ENCODE peak calls at places on chromosome 2, in ten cellular contexts. One of them, this sample, is unnamed.

GRCh38 chr2:72998234-72998651 is 73.3 kb downstream of the SFXN5 start:
- DNase-seq in activated CD4-positive, alpha-beta T cell treated with anti-CD3 and anti-CD28 coated beads, Interleukin-2, amount 50 U/mL, for 4 hours: no peak
- DNase-seq in K562: no peak
- DNase-seq in psoas muscle: no peak
- DNase-seq in fibroblast of mammary gland: no peak
- DNase-seq in M059J: no peak
- DNase-seq in HT-29: no peak
- DNase-seq in left cardiac atrium: no peak
- DNase-seq in left lobe of liver: peak; percentile 52
- DNase-seq in hypothalamus: no peak
- DNase-seq in this sample: no peak

GRCh38 chr2:85390941-85391669 is 19.1 kb downstream of the CAPG start:
- DNase-seq in psoas muscle: peak; percentile 66
- DNase-seq in hypothalamus: no peak
- DNase-seq in HT-29: peak; percentile 74
- DNase-seq in fibroblast of mammary gland: peak; percentile 44
- DNase-seq in M059J: peak; percentile 21
- DNase-seq in left cardiac atrium: peak; percentile 68
- DNase-seq in left lobe of liver: no peak
- DNase-seq in activated CD4-positive, alpha-beta T cell treated with anti-CD3 and anti-CD28 coated beads, Interleukin-2, amount 50 U/mL, for 4 hours: peak; percentile 66
- DNase-seq in K562: peak; percentile 80
- DNase-seq in this sample: peak; percentile 82

GRCh38 chr2:240021488-240022104 is 3.5 kb downstream of the NDUFA10 start:
- DNase-seq in left lobe of liver: peak; percentile 61
- DNase-seq in fibroblast of mammary gland: peak; percentile 52
- DNase-seq in HT-29: peak; percentile 77
- DNase-seq in psoas muscle: peak; percentile 61
- DNase-seq in M059J: peak; percentile 45
- DNase-seq in left cardiac atrium: peak; percentile 67
- DNase-seq in activated CD4-positive, alpha-beta T cell treated with anti-CD3 and anti-CD28 coated beads, Interleukin-2, amount 50 U/mL, for 4 hours: peak; percentile 59
- DNase-seq in hypothalamus: no peak
- DNase-seq in K562: peak; percentile 68
- DNase-seq in this sample: peak; percentile 72

GRCh38 chr2:236143811-236144210 is 24.4 kb downstream of the GBX2 start:
- DNase-seq in fibroblast of mammary gland: no peak
- DNase-seq in left cardiac atrium: no peak
- DNase-seq in activated CD4-positive, alpha-beta T cell treated with anti-CD3 and anti-CD28 coated beads, Interleukin-2, amount 50 U/mL, for 4 hours: no peak
- DNase-seq in left lobe of liver: no peak
- DNase-seq in K562: no peak
- DNase-seq in psoas muscle: no peak
- DNase-seq in M059J: no peak
- DNase-seq in HT-29: no peak
- DNase-seq in hypothalamus: no peak
- DNase-seq in this sample: no peak

GRCh38 chr2:44348385-44348784 is 12.9 kb downstream of the PREPL start:
- DNase-seq in M059J: peak; percentile 4
- DNase-seq in K562: no peak
- DNase-seq in left cardiac atrium: peak; percentile 36
- DNase-seq in left lobe of liver: no peak
- DNase-seq in HT-29: no peak
- DNase-seq in activated CD4-positive, alpha-beta T cell treated with anti-CD3 and anti-CD28 coated beads, Interleukin-2, amount 50 U/mL, for 4 hours: no peak
- DNase-seq in fibroblast of mammary gland: peak; percentile 79
- DNase-seq in hypothalamus: no peak
- DNase-seq in psoas muscle: no peak
- DNase-seq in this sample: no peak

GRCh38 chr2:9030882-9031645 is 27.6 kb upstream of the MBOAT2 start:
- DNase-seq in fibroblast of mammary gland: peak; percentile 32
- DNase-seq in psoas muscle: no peak
- DNase-seq in hypothalamus: no peak
- DNase-seq in activated CD4-positive, alpha-beta T cell treated with anti-CD3 and anti-CD28 coated beads, Interleukin-2, amount 50 U/mL, for 4 hours: no peak
- DNase-seq in left cardiac atrium: no peak
- DNase-seq in left lobe of liver: no peak
- DNase-seq in M059J: peak; percentile 22
- DNase-seq in HT-29: no peak
- DNase-seq in K562: no peak
- DNase-seq in this sample: no peak

GRCh38 chr2:98333922-98334321 is 12.3 kb upstream of the CNGA3 start:
- DNase-seq in left cardiac atrium: no peak
- DNase-seq in activated CD4-positive, alpha-beta T cell treated with anti-CD3 and anti-CD28 coated beads, Interleukin-2, amount 50 U/mL, for 4 hours: no peak
- DNase-seq in left lobe of liver: no peak
- DNase-seq in M059J: peak; percentile 13
- DNase-seq in psoas muscle: no peak
- DNase-seq in hypothalamus: no peak
- DNase-seq in K562: no peak
- DNase-seq in fibroblast of mammary gland: peak; percentile 29
- DNase-seq in HT-29: no peak
- DNase-seq in this sample: no peak

GRCh38 chr2:237677951-237678481 is 50.6 kb downstream of the LRRFIP1 start:
- DNase-seq in fibroblast of mammary gland: peak; percentile 93
- DNase-seq in left cardiac atrium: no peak
- DNase-seq in M059J: no peak
- DNase-seq in activated CD4-positive, alpha-beta T cell treated with anti-CD3 and anti-CD28 coated beads, Interleukin-2, amount 50 U/mL, for 4 hours: no peak
- DNase-seq in psoas muscle: no peak
- DNase-seq in left lobe of liver: no peak
- DNase-seq in hypothalamus: no peak
- DNase-seq in HT-29: no peak
- DNase-seq in K562: peak; percentile 20
- DNase-seq in this sample: no peak

GRCh38 chr2:136765256-136765735 is at the start of gene THSD7B:
- DNase-seq in HT-29: no peak
- DNase-seq in fibroblast of mammary gland: no peak
- DNase-seq in psoas muscle: no peak
- DNase-seq in hypothalamus: no peak
- DNase-seq in left cardiac atrium: no peak
- DNase-seq in M059J: no peak
- DNase-seq in K562: no peak
- DNase-seq in activated CD4-positive, alpha-beta T cell treated with anti-CD3 and anti-CD28 coated beads, Interleukin-2, amount 50 U/mL, for 4 hours: no peak
- DNase-seq in left lobe of liver: no peak
- DNase-seq in this sample: no peak

GRCh38 chr2:172572981-172573380 is 17.1 kb downstream of the PDK1 start:
- DNase-seq in left lobe of liver: no peak
- DNase-seq in M059J: no peak
- DNase-seq in left cardiac atrium: no peak
- DNase-seq in HT-29: no peak
- DNase-seq in hypothalamus: no peak
- DNase-seq in activated CD4-positive, alpha-beta T cell treated with anti-CD3 and anti-CD28 coated beads, Interleukin-2, amount 50 U/mL, for 4 hours: no peak
- DNase-seq in K562: no peak
- DNase-seq in fibroblast of mammary gland: no peak
- DNase-seq in psoas muscle: no peak
- DNase-seq in this sample: no peak

GRCh38 chr2:1458432-1458831 is 45.2 kb downstream of the TPO start:
- DNase-seq in left cardiac atrium: no peak
- DNase-seq in hypothalamus: no peak
- DNase-seq in fibroblast of mammary gland: no peak
- DNase-seq in K562: no peak
- DNase-seq in HT-29: no peak
- DNase-seq in M059J: no peak
- DNase-seq in activated CD4-positive, alpha-beta T cell treated with anti-CD3 and anti-CD28 coated beads, Interleukin-2, amount 50 U/mL, for 4 hours: no peak
- DNase-seq in left lobe of liver: no peak
- DNase-seq in psoas muscle: no peak
- DNase-seq in this sample: no peak

GRCh38 chr2:151953467-151953866 is 125.2 kb upstream of the ARL5A start:
- DNase-seq in psoas muscle: no peak
- DNase-seq in activated CD4-positive, alpha-beta T cell treated with anti-CD3 and anti-CD28 coated beads, Interleukin-2, amount 50 U/mL, for 4 hours: no peak
- DNase-seq in left lobe of liver: no peak
- DNase-seq in fibroblast of mammary gland: no peak
- DNase-seq in hypothalamus: no peak
- DNase-seq in HT-29: no peak
- DNase-seq in left cardiac atrium: no peak
- DNase-seq in M059J: no peak
- DNase-seq in K562: no peak
- DNase-seq in this sample: no peak

GRCh38 chr2:28617502-28618184 is 121.8 kb downstream of the PLB1 start:
- DNase-seq in left cardiac atrium: peak; percentile 7
- DNase-seq in M059J: no peak
- DNase-seq in K562: peak; percentile 19
- DNase-seq in HT-29: no peak
- DNase-seq in psoas muscle: no peak
- DNase-seq in left lobe of liver: no peak
- DNase-seq in fibroblast of mammary gland: no peak
- DNase-seq in hypothalamus: no peak
- DNase-seq in activated CD4-positive, alpha-beta T cell treated with anti-CD3 and anti-CD28 coated beads, Interleukin-2, amount 50 U/mL, for 4 hours: no peak
- DNase-seq in this sample: no peak

GRCh38 chr2:237631029-237631785 is 3.8 kb downstream of the LRRFIP1 start:
- DNase-seq in M059J: peak; percentile 49
- DNase-seq in HT-29: no peak
- DNase-seq in psoas muscle: no peak
- DNase-seq in fibroblast of mammary gland: peak; percentile 44
- DNase-seq in activated CD4-positive, alpha-beta T cell treated with anti-CD3 and anti-CD28 coated beads, Interleukin-2, amount 50 U/mL, for 4 hours: no peak
- DNase-seq in left lobe of liver: no peak
- DNase-seq in hypothalamus: no peak
- DNase-seq in left cardiac atrium: no peak
- DNase-seq in K562: no peak
- DNase-seq in this sample: no peak

GRCh38 chr2:172085460-172086159 is at the start of gene DLX1:
- DNase-seq in K562: no peak
- DNase-seq in psoas muscle: no peak
- DNase-seq in activated CD4-positive, alpha-beta T cell treated with anti-CD3 and anti-CD28 coated beads, Interleukin-2, amount 50 U/mL, for 4 hours: no peak
- DNase-seq in left cardiac atrium: no peak
- DNase-seq in left lobe of liver: no peak
- DNase-seq in fibroblast of mammary gland: no peak
- DNase-seq in hypothalamus: no peak
- DNase-seq in M059J: no peak
- DNase-seq in HT-29: no peak
- DNase-seq in this sample: no peak

GRCh38 chr2:84964406-84965191 is 6.4 kb upstream of the KCMF1 start:
- DNase-seq in fibroblast of mammary gland: no peak
- DNase-seq in left cardiac atrium: no peak
- DNase-seq in activated CD4-positive, alpha-beta T cell treated with anti-CD3 and anti-CD28 coated beads, Interleukin-2, amount 50 U/mL, for 4 hours: no peak
- DNase-seq in left lobe of liver: no peak
- DNase-seq in hypothalamus: no peak
- DNase-seq in HT-29: no peak
- DNase-seq in M059J: no peak
- DNase-seq in K562: no peak
- DNase-seq in psoas muscle: no peak
- DNase-seq in this sample: no peak

GRCh38 chr2:32485399-32485798 is 128.6 kb downstream of the BIRC6 start:
- DNase-seq in fibroblast of mammary gland: peak; percentile 63
- DNase-seq in left lobe of liver: no peak
- DNase-seq in left cardiac atrium: no peak
- DNase-seq in activated CD4-positive, alpha-beta T cell treated with anti-CD3 and anti-CD28 coated beads, Interleukin-2, amount 50 U/mL, for 4 hours: no peak
- DNase-seq in psoas muscle: no peak
- DNase-seq in HT-29: no peak
- DNase-seq in K562: no peak
- DNase-seq in M059J: no peak
- DNase-seq in hypothalamus: no peak
- DNase-seq in this sample: no peak

GRCh38 chr2:168344706-168345105 is 97.3 kb upstream of the STK39 start:
- DNase-seq in M059J: no peak
- DNase-seq in left cardiac atrium: no peak
- DNase-seq in hypothalamus: no peak
- DNase-seq in fibroblast of mammary gland: no peak
- DNase-seq in psoas muscle: no peak
- DNase-seq in activated CD4-positive, alpha-beta T cell treated with anti-CD3 and anti-CD28 coated beads, Interleukin-2, amount 50 U/mL, for 4 hours: no peak
- DNase-seq in left lobe of liver: no peak
- DNase-seq in HT-29: no peak
- DNase-seq in K562: no peak
- DNase-seq in this sample: no peak

GRCh38 chr2:69776886-69777777 is 35.2 kb downstream of the ANXA4 start:
- DNase-seq in left cardiac atrium: no peak
- DNase-seq in K562: no peak
- DNase-seq in psoas muscle: no peak
- DNase-seq in M059J: no peak
- DNase-seq in left lobe of liver: peak; percentile 10
- DNase-seq in HT-29: no peak
- DNase-seq in hypothalamus: no peak
- DNase-seq in activated CD4-positive, alpha-beta T cell treated with anti-CD3 and anti-CD28 coated beads, Interleukin-2, amount 50 U/mL, for 4 hours: no peak
- DNase-seq in fibroblast of mammary gland: no peak
- DNase-seq in this sample: no peak